ENCODE peak calls at places on chromosomes 7 and 10, in seven cellular contexts. One of them, this sample, is unnamed.
A peak's percentile ranks its signal among the peaks of the same experiment; 100 is the strongest.

GRCh38 chr10:63866075-63866746 is 345.0 kb downstream of the REEP3 start:
- DNase-seq in AG04450: no peak
- DNase-seq in HFF-Myc: peak; percentile 16
- DNase-seq in BJ: no peak
- DNase-seq in RWPE2: no peak
- DNase-seq in ovary: peak; percentile 43
- DNase-seq in lower leg skin: no peak
- DNase-seq in this sample: no peak

GRCh38 chr7:138023618-138024333 is 21.9 kb upstream of the CREB3L2 start:
- DNase-seq in AG04450: no peak
- DNase-seq in HFF-Myc: no peak
- DNase-seq in BJ: no peak
- DNase-seq in RWPE2: no peak
- DNase-seq in ovary: no peak
- DNase-seq in lower leg skin: no peak
- DNase-seq in this sample: no peak

GRCh38 chr10:11170993-11171416 is 153.3 kb downstream of the CELF2 start:
- DNase-seq in AG04450: no peak
- DNase-seq in HFF-Myc: no peak
- DNase-seq in BJ: no peak
- DNase-seq in RWPE2: no peak
- DNase-seq in ovary: no peak
- DNase-seq in lower leg skin: no peak
- DNase-seq in this sample: no peak

GRCh38 chr10:132066186-132066585 is 440 bp downstream of the JAKMIP3 start:
- DNase-seq in AG04450: no peak
- DNase-seq in HFF-Myc: no peak
- DNase-seq in BJ: no peak
- DNase-seq in RWPE2: no peak
- DNase-seq in ovary: no peak
- DNase-seq in lower leg skin: peak; percentile 70
- DNase-seq in this sample: no peak

GRCh38 chr10:49678827-49679479 is 498 bp upstream of the C10orf53 start:
- DNase-seq in AG04450: no peak
- DNase-seq in HFF-Myc: no peak
- DNase-seq in BJ: no peak
- DNase-seq in RWPE2: no peak
- DNase-seq in ovary: no peak
- DNase-seq in lower leg skin: no peak
- DNase-seq in this sample: no peak

GRCh38 chr10:61465807-61466425 is 12.7 kb upstream of the TMEM26 start:
- DNase-seq in AG04450: no peak
- DNase-seq in HFF-Myc: no peak
- DNase-seq in BJ: no peak
- DNase-seq in RWPE2: no peak
- DNase-seq in ovary: no peak
- DNase-seq in lower leg skin: no peak
- DNase-seq in this sample: no peak

GRCh38 chr10:34732926-34733325 is 82.2 kb downstream of the PARD3 start:
- DNase-seq in AG04450: no peak
- DNase-seq in HFF-Myc: no peak
- DNase-seq in BJ: no peak
- DNase-seq in RWPE2: no peak
- DNase-seq in ovary: no peak
- DNase-seq in lower leg skin: no peak
- DNase-seq in this sample: peak; percentile 87

GRCh38 chr10:9302142-9302746 is 1247.8 kb downstream of the GATA3 start:
- DNase-seq in AG04450: peak; percentile 21
- DNase-seq in HFF-Myc: peak; percentile 29
- DNase-seq in BJ: peak; percentile 22
- DNase-seq in RWPE2: no peak
- DNase-seq in ovary: no peak
- DNase-seq in lower leg skin: no peak
- DNase-seq in this sample: peak; percentile 18

GRCh38 chr7:34928052-34928451 is 109.2 kb downstream of the DPY19L1 start:
- DNase-seq in AG04450: no peak
- DNase-seq in HFF-Myc: no peak
- DNase-seq in BJ: no peak
- DNase-seq in RWPE2: no peak
- DNase-seq in ovary: no peak
- DNase-seq in lower leg skin: no peak
- DNase-seq in this sample: no peak

GRCh38 chr7:149266451-149266850 is 4.5 kb downstream of the ZNF783 start:
- DNase-seq in AG04450: no peak
- DNase-seq in HFF-Myc: no peak
- DNase-seq in BJ: no peak
- DNase-seq in RWPE2: no peak
- DNase-seq in ovary: no peak
- DNase-seq in lower leg skin: no peak
- DNase-seq in this sample: no peak

GRCh38 chr10:113959383-113959760 is 84.3 kb upstream of the ADRB1 start:
- DNase-seq in AG04450: no peak
- DNase-seq in HFF-Myc: no peak
- DNase-seq in BJ: no peak
- DNase-seq in RWPE2: no peak
- DNase-seq in ovary: no peak
- DNase-seq in lower leg skin: no peak
- DNase-seq in this sample: no peak

GRCh38 chr7:4683043-4683883 is 1.2 kb downstream of the FOXK1 start:
- DNase-seq in AG04450: no peak
- DNase-seq in HFF-Myc: no peak
- DNase-seq in BJ: no peak
- DNase-seq in RWPE2: no peak
- DNase-seq in ovary: peak; percentile 66
- DNase-seq in lower leg skin: peak; percentile 91
- DNase-seq in this sample: no peak

GRCh38 chr7:6106140-6106904 is 75.1 kb downstream of the ANKRD61 start:
- DNase-seq in AG04450: no peak
- DNase-seq in HFF-Myc: no peak
- DNase-seq in BJ: no peak
- DNase-seq in RWPE2: no peak
- DNase-seq in ovary: no peak
- DNase-seq in lower leg skin: peak; percentile 49
- DNase-seq in this sample: no peak

GRCh38 chr7:94949532-94949931 is 42.1 kb downstream of the PPP1R9A start:
- DNase-seq in AG04450: no peak
- DNase-seq in HFF-Myc: no peak
- DNase-seq in BJ: no peak
- DNase-seq in RWPE2: no peak
- DNase-seq in ovary: no peak
- DNase-seq in lower leg skin: no peak
- DNase-seq in this sample: no peak

GRCh38 chr10:66622050-66622449 is 303.8 kb upstream of the LRRTM3 start:
- DNase-seq in AG04450: no peak
- DNase-seq in HFF-Myc: no peak
- DNase-seq in BJ: no peak
- DNase-seq in RWPE2: no peak
- DNase-seq in ovary: no peak
- DNase-seq in lower leg skin: no peak
- DNase-seq in this sample: no peak

GRCh38 chr10:66629976-66630375 is 295.9 kb upstream of the LRRTM3 start:
- DNase-seq in AG04450: no peak
- DNase-seq in HFF-Myc: no peak
- DNase-seq in BJ: no peak
- DNase-seq in RWPE2: no peak
- DNase-seq in ovary: no peak
- DNase-seq in lower leg skin: no peak
- DNase-seq in this sample: no peak

GRCh38 chr10:66625709-66626590 is 299.9 kb upstream of the LRRTM3 start:
- DNase-seq in AG04450: no peak
- DNase-seq in HFF-Myc: no peak
- DNase-seq in BJ: no peak
- DNase-seq in RWPE2: no peak
- DNase-seq in ovary: no peak
- DNase-seq in lower leg skin: no peak
- DNase-seq in this sample: no peak

GRCh38 chr10:66627156-66627555 is 298.7 kb upstream of the LRRTM3 start:
- DNase-seq in AG04450: no peak
- DNase-seq in HFF-Myc: no peak
- DNase-seq in BJ: no peak
- DNase-seq in RWPE2: no peak
- DNase-seq in ovary: no peak
- DNase-seq in lower leg skin: no peak
- DNase-seq in this sample: peak; percentile 15
- TF ChIP-seq CTCF in AG04450: no peak
- TF ChIP-seq CTCF in HFF-Myc: no peak
- TF ChIP-seq CTCF in BJ: no peak
- TF ChIP-seq CTCF in RWPE2: peak; percentile 61
- TF ChIP-seq CTCF in ovary: no peak
- TF ChIP-seq CTCF in lower leg skin: no peak
- TF ChIP-seq CTCF in this sample: peak; percentile 58

GRCh38 chr7:46844486-46844885 is 737.4 kb downstream of the TNS3 start:
- DNase-seq in AG04450: no peak
- DNase-seq in HFF-Myc: no peak
- DNase-seq in BJ: no peak
- DNase-seq in RWPE2: no peak
- DNase-seq in ovary: no peak
- DNase-seq in lower leg skin: no peak
- DNase-seq in this sample: no peak
- H3K4me3 ChIP-seq in AG04450: no peak overlapping the region
- H3K4me3 ChIP-seq in HFF-Myc: no peak overlapping the region
- H3K4me3 ChIP-seq in BJ: no peak overlapping the region
- H3K4me3 ChIP-seq in RWPE2: no peak overlapping the region
- H3K4me3 ChIP-seq in ovary: no peak overlapping the region
- H3K4me3 ChIP-seq in lower leg skin: no peak overlapping the region
- H3K4me3 ChIP-seq in this sample: no peak overlapping the region

DNA sequence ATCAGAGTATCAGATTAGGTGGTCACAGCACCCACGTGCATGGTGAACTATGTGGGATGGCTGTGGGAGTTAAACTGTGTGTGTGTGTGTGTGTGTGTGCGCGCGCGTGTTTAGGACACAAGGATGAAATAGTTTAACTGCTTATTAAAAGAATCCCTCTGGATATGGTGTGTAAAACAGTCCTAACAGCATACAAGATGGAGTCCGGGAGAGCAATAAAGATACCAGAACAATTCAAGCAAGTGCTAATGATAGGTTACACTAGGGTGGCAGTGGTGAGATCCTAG is 202.2 kb downstream of the IPMK start:
- DNase-seq in AG04450: no peak
- DNase-seq in HFF-Myc: no peak
- DNase-seq in BJ: no peak
- DNase-seq in RWPE2: no peak
- DNase-seq in ovary: no peak
- DNase-seq in lower leg skin: no peak
- DNase-seq in this sample: no peak
- TF ChIP-seq CTCF in AG04450: no peak
- TF ChIP-seq CTCF in HFF-Myc: no peak
- TF ChIP-seq CTCF in BJ: no peak
- TF ChIP-seq CTCF in RWPE2: peak; percentile 68
- TF ChIP-seq CTCF in ovary: no peak
- TF ChIP-seq CTCF in lower leg skin: no peak
- TF ChIP-seq CTCF in this sample: no peak

DNA sequence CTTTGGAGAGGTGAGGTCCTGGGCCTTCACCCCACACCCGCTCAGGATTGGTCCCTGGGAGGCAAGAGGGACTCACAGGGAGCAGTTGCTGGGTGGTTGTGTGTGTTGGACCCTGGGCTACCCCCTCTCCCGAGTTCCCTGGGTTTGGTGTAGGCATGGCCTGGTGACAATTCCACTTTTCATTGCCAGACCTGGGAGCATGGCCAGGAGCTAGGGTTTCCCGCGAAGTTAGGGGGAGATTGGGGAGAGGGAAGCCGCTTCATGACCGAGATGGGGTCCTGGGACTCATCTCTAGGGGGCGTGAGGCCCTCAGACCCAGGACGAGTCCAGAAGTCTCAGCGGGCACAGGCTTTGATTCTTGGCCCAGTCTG is 579 bp downstream of the PALD1 start:
- DNase-seq in AG04450: no peak
- DNase-seq in HFF-Myc: no peak
- DNase-seq in BJ: no peak
- DNase-seq in RWPE2: no peak
- DNase-seq in ovary: peak; percentile 53
- DNase-seq in lower leg skin: no peak
- DNase-seq in this sample: no peak
- H3K4me3 ChIP-seq in AG04450: peak overlapping the region; percentile 56
- H3K4me3 ChIP-seq in HFF-Myc: peak overlapping the region; percentile 76
- H3K4me3 ChIP-seq in BJ: no peak overlapping the region
- H3K4me3 ChIP-seq in RWPE2: peak overlapping the region; percentile 19
- H3K4me3 ChIP-seq in ovary: peak overlapping the region; percentile 50
- H3K4me3 ChIP-seq in lower leg skin: peak overlapping the region; percentile 28
- H3K4me3 ChIP-seq in this sample: peak overlapping the region; percentile 49

DNA sequence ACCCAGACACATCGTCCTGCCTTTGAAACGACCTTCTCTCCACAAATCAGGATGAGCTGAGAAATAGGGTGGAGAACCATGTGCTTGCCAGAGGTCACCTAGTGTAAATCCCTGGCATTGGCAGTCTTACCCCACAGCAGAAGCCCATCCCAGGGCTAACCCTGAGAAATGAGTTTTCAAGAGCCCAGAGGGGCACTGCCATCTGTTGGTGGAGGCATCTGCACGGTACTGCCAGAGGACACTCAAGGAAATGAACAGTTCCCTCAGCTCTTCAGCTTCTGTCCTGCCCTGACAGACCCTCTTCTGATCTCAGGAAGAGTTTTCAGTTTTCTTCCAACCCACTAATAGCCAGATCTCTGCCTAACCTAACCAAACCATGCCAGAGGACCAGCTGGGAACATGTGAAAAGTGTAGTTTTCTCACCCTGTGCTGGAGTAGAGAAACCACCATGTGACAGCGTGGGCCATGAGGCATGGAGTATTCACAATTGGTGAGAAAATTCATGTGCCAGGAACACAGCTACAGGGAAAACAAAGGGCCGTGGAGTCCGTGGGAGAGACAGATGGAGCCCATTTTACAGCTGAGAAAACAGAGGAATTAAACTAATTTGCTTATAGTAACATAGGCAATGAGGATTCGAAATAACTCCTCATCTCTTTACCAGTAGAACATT is 37.7 kb upstream of the ITPRID1 start:
- DNase-seq in AG04450: no peak
- DNase-seq in HFF-Myc: no peak
- DNase-seq in BJ: no peak
- DNase-seq in RWPE2: no peak
- DNase-seq in ovary: no peak
- DNase-seq in lower leg skin: no peak
- DNase-seq in this sample: no peak
- TF ChIP-seq CTCF in AG04450: no peak
- TF ChIP-seq CTCF in HFF-Myc: no peak
- TF ChIP-seq CTCF in BJ: no peak
- TF ChIP-seq CTCF in RWPE2: no peak
- TF ChIP-seq CTCF in ovary: no peak
- TF ChIP-seq CTCF in lower leg skin: no peak
- TF ChIP-seq CTCF in this sample: peak; percentile 27

GRCh38 chr7:29194594-29195417 is at the start of gene CHN2:
- DNase-seq in AG04450: no peak
- DNase-seq in HFF-Myc: no peak
- DNase-seq in BJ: no peak
- DNase-seq in RWPE2: peak; percentile 64
- DNase-seq in ovary: peak; percentile 64
- DNase-seq in lower leg skin: peak; percentile 91
- DNase-seq in this sample: no peak
- H3K4me3 ChIP-seq in AG04450: peak within 1 kb of the TSS; percentile 41
- H3K4me3 ChIP-seq in HFF-Myc: peak within 1 kb of the TSS; percentile 20
- H3K4me3 ChIP-seq in BJ: peak within 1 kb of the TSS; percentile 36
- H3K4me3 ChIP-seq in RWPE2: peak within 1 kb of the TSS; percentile 49
- H3K4me3 ChIP-seq in ovary: peak within 1 kb of the TSS; percentile 49
- H3K4me3 ChIP-seq in lower leg skin: peak within 1 kb of the TSS; percentile 52
- H3K4me3 ChIP-seq in this sample: peak within 1 kb of the TSS; percentile 71

This sample was measured in epithelial cell of proximal tubule.